ENCODE peak calls at places on chromosomes 5 and 9, in six cellular contexts. One of them, this sample, is unnamed.

GRCh38 chr5:109299557-109299956 is 110.2 kb downstream of the PJA2 start:
- DNase-seq in heart right ventricle: no peak
- DNase-seq in psoas muscle: no peak
- DNase-seq in OCI-LY7: no peak
- DNase-seq in thyroid gland: no peak
- DNase-seq in coronary artery: no peak
- DNase-seq in this sample: no peak

GRCh38 chr5:139214646-139215045 is 16.5 kb upstream of the SIL1 start:
- DNase-seq in heart right ventricle: no peak
- DNase-seq in psoas muscle: no peak
- DNase-seq in OCI-LY7: no peak
- DNase-seq in thyroid gland: no peak
- DNase-seq in coronary artery: no peak
- DNase-seq in this sample: no peak

GRCh38 chr9:21919377-21920362 is 74.5 kb downstream of the CDKN2A start:
- DNase-seq in heart right ventricle: no peak
- DNase-seq in psoas muscle: no peak
- DNase-seq in OCI-LY7: peak; percentile 68
- DNase-seq in thyroid gland: no peak
- DNase-seq in coronary artery: no peak
- DNase-seq in this sample: no peak

GRCh38 chr5:34491251-34491620 is 164.9 kb upstream of the RAI14 start:
- DNase-seq in heart right ventricle: no peak
- DNase-seq in psoas muscle: no peak
- DNase-seq in OCI-LY7: no peak
- DNase-seq in thyroid gland: no peak
- DNase-seq in coronary artery: no peak
- DNase-seq in this sample: no peak

GRCh38 chr5:139746691-139747582 is 48.7 kb upstream of the PSD2 start:
- DNase-seq in heart right ventricle: no peak
- DNase-seq in psoas muscle: peak; percentile 45
- DNase-seq in OCI-LY7: peak; percentile 68
- DNase-seq in thyroid gland: peak; percentile 33
- DNase-seq in coronary artery: no peak
- DNase-seq in this sample: no peak

GRCh38 chr9:114989600-114990410 is 59.4 kb upstream of the TNFSF8 start:
- DNase-seq in heart right ventricle: no peak
- DNase-seq in psoas muscle: no peak
- DNase-seq in OCI-LY7: no peak
- DNase-seq in thyroid gland: no peak
- DNase-seq in coronary artery: no peak
- DNase-seq in this sample: no peak

GRCh38 chr9:131862261-131862660 is 122.4 kb upstream of the RAPGEF1 start:
- DNase-seq in heart right ventricle: no peak
- DNase-seq in psoas muscle: no peak
- DNase-seq in OCI-LY7: no peak
- DNase-seq in thyroid gland: no peak
- DNase-seq in coronary artery: no peak
- DNase-seq in this sample: no peak

GRCh38 chr9:122248448-122248865 is 16.2 kb downstream of the RBM18 start:
- DNase-seq in heart right ventricle: no peak
- DNase-seq in psoas muscle: no peak
- DNase-seq in OCI-LY7: no peak
- DNase-seq in thyroid gland: no peak
- DNase-seq in coronary artery: no peak
- DNase-seq in this sample: no peak

GRCh38 chr5:54080833-54081232 is 229.5 kb downstream of the ARL15 start:
- DNase-seq in heart right ventricle: no peak
- DNase-seq in psoas muscle: no peak
- DNase-seq in OCI-LY7: no peak
- DNase-seq in thyroid gland: no peak
- DNase-seq in coronary artery: no peak
- DNase-seq in this sample: no peak

GRCh38 chr5:83564069-83564749 is 92.7 kb downstream of the VCAN start:
- DNase-seq in heart right ventricle: no peak
- DNase-seq in psoas muscle: no peak
- DNase-seq in OCI-LY7: peak; percentile 47
- DNase-seq in thyroid gland: no peak
- DNase-seq in coronary artery: no peak
- DNase-seq in this sample: no peak

GRCh38 chr9:98191615-98192502 is 578 bp downstream of the CORO2A start:
- DNase-seq in heart right ventricle: peak; percentile 17
- DNase-seq in psoas muscle: no peak
- DNase-seq in OCI-LY7: peak; percentile 26
- DNase-seq in thyroid gland: peak; percentile 56
- DNase-seq in coronary artery: no peak
- DNase-seq in this sample: no peak

GRCh38 chr9:111621895-111622480 is 9.1 kb upstream of the DNAJC25 start:
- DNase-seq in heart right ventricle: peak; percentile 14
- DNase-seq in psoas muscle: no peak
- DNase-seq in OCI-LY7: peak; percentile 33
- DNase-seq in thyroid gland: peak; percentile 8
- DNase-seq in coronary artery: no peak
- DNase-seq in this sample: peak; percentile 47

GRCh38 chr5:174411513-174411819 is 312.9 kb upstream of the MSX2 start:
- DNase-seq in heart right ventricle: no peak
- DNase-seq in psoas muscle: no peak
- DNase-seq in OCI-LY7: no peak
- DNase-seq in thyroid gland: no peak
- DNase-seq in coronary artery: no peak
- DNase-seq in this sample: no peak

GRCh38 chr9:108278341-108278740 is 577.4 kb downstream of the ACTL7B start:
- DNase-seq in heart right ventricle: no peak
- DNase-seq in psoas muscle: no peak
- DNase-seq in OCI-LY7: no peak
- DNase-seq in thyroid gland: no peak
- DNase-seq in coronary artery: no peak
- DNase-seq in this sample: no peak

GRCh38 chr5:68315679-68316271 is 100.2 kb downstream of the PIK3R1 start:
- DNase-seq in heart right ventricle: no peak
- DNase-seq in psoas muscle: no peak
- DNase-seq in OCI-LY7: no peak
- DNase-seq in thyroid gland: no peak
- DNase-seq in coronary artery: no peak
- DNase-seq in this sample: no peak

GRCh38 chr9:76655121-76655531 is 109.1 kb upstream of the PCA3 start:
- DNase-seq in heart right ventricle: no peak
- DNase-seq in psoas muscle: no peak
- DNase-seq in OCI-LY7: no peak
- DNase-seq in thyroid gland: no peak
- DNase-seq in coronary artery: no peak
- DNase-seq in this sample: no peak

GRCh38 chr9:78167356-78167755 is 68.5 kb upstream of the CEP78 start:
- DNase-seq in heart right ventricle: no peak
- DNase-seq in psoas muscle: no peak
- DNase-seq in OCI-LY7: no peak
- DNase-seq in thyroid gland: peak; percentile 72
- DNase-seq in coronary artery: no peak
- DNase-seq in this sample: no peak

GRCh38 chr9:98599566-98599965 is 109.2 kb downstream of the GABBR2 start:
- DNase-seq in heart right ventricle: no peak
- DNase-seq in psoas muscle: no peak
- DNase-seq in OCI-LY7: no peak
- DNase-seq in thyroid gland: no peak
- DNase-seq in coronary artery: peak; percentile 60
- DNase-seq in this sample: no peak

GRCh38 chr9:130391863-130392262 is 52.9 kb upstream of the ASS1 start:
- DNase-seq in heart right ventricle: no peak
- DNase-seq in psoas muscle: no peak
- DNase-seq in OCI-LY7: no peak
- DNase-seq in thyroid gland: no peak
- DNase-seq in coronary artery: no peak
- DNase-seq in this sample: no peak

GRCh38 chr5:131794596-131794995 is 2.2 kb downstream of the FNIP1 start:
- DNase-seq in heart right ventricle: no peak
- DNase-seq in psoas muscle: no peak
- DNase-seq in OCI-LY7: peak; percentile 16
- DNase-seq in thyroid gland: no peak
- DNase-seq in coronary artery: no peak
- DNase-seq in this sample: no peak

GRCh38 chr9:113160571-113160970 is 9.8 kb downstream of the SLC31A2 start:
- DNase-seq in heart right ventricle: no peak
- DNase-seq in psoas muscle: no peak
- DNase-seq in OCI-LY7: no peak
- DNase-seq in thyroid gland: no peak
- DNase-seq in coronary artery: no peak
- DNase-seq in this sample: no peak

GRCh38 chr5:95835682-95836405 is 13.3 kb upstream of the GLRX start:
- DNase-seq in heart right ventricle: no peak
- DNase-seq in psoas muscle: no peak
- DNase-seq in OCI-LY7: no peak
- DNase-seq in thyroid gland: no peak
- DNase-seq in coronary artery: no peak
- DNase-seq in this sample: no peak

GRCh38 chr9:77808750-77809079 is 160.6 kb upstream of the GNA14 start:
- DNase-seq in heart right ventricle: no peak
- DNase-seq in psoas muscle: no peak
- DNase-seq in OCI-LY7: no peak
- DNase-seq in thyroid gland: no peak
- DNase-seq in coronary artery: no peak
- DNase-seq in this sample: no peak

GRCh38 chr5:95647886-95648860 is 1.6 kb downstream of the RFESD start:
- DNase-seq in heart right ventricle: no peak
- DNase-seq in psoas muscle: no peak
- DNase-seq in OCI-LY7: peak; percentile 42
- DNase-seq in thyroid gland: no peak
- DNase-seq in coronary artery: no peak
- DNase-seq in this sample: no peak

GRCh38 chr5:61053937-61054336 is 108.3 kb downstream of the SMIM15 start:
- DNase-seq in heart right ventricle: no peak
- DNase-seq in psoas muscle: no peak
- DNase-seq in OCI-LY7: no peak
- DNase-seq in thyroid gland: no peak
- DNase-seq in coronary artery: no peak
- DNase-seq in this sample: no peak

GRCh38 chr5:175202461-175203065 is 241.4 kb downstream of the DRD1 start:
- DNase-seq in heart right ventricle: no peak
- DNase-seq in psoas muscle: no peak
- DNase-seq in OCI-LY7: no peak
- DNase-seq in thyroid gland: peak; percentile 39
- DNase-seq in coronary artery: no peak
- DNase-seq in this sample: no peak

GRCh38 chr5:172303090-172303995 is 19.8 kb upstream of the UBTD2 start:
- DNase-seq in heart right ventricle: no peak
- DNase-seq in psoas muscle: no peak
- DNase-seq in OCI-LY7: no peak
- DNase-seq in thyroid gland: no peak
- DNase-seq in coronary artery: no peak
- DNase-seq in this sample: no peak

GRCh38 chr5:92364986-92365550 is 982.0 kb upstream of the ARRDC3 start:
- DNase-seq in heart right ventricle: no peak
- DNase-seq in psoas muscle: no peak
- DNase-seq in OCI-LY7: no peak
- DNase-seq in thyroid gland: peak; percentile 12
- DNase-seq in coronary artery: no peak
- DNase-seq in this sample: no peak

GRCh38 chr5:136957428-136957827 is 541.7 kb downstream of the SPOCK1 start:
- DNase-seq in heart right ventricle: no peak
- DNase-seq in psoas muscle: no peak
- DNase-seq in OCI-LY7: no peak
- DNase-seq in thyroid gland: no peak
- DNase-seq in coronary artery: no peak
- DNase-seq in this sample: no peak

GRCh38 chr9:93965830-93966577 is 10.8 kb upstream of the BARX1 start:
- DNase-seq in heart right ventricle: no peak
- DNase-seq in psoas muscle: no peak
- DNase-seq in OCI-LY7: no peak
- DNase-seq in thyroid gland: peak; percentile 81
- DNase-seq in coronary artery: peak; percentile 65
- DNase-seq in this sample: no peak

GRCh38 chr5:74648835-74649286 is 8.3 kb upstream of the ENC1 start:
- DNase-seq in heart right ventricle: no peak
- DNase-seq in psoas muscle: no peak
- DNase-seq in OCI-LY7: peak; percentile 66
- DNase-seq in thyroid gland: peak; percentile 25
- DNase-seq in coronary artery: no peak
- DNase-seq in this sample: no peak

GRCh38 chr5:177592010-177592834 is at the start of gene TMED9:
- DNase-seq in heart right ventricle: peak; percentile 76
- DNase-seq in psoas muscle: peak; percentile 84
- DNase-seq in OCI-LY7: peak; percentile 90
- DNase-seq in thyroid gland: peak; percentile 88
- DNase-seq in coronary artery: peak; percentile 88
- DNase-seq in this sample: peak; percentile 73
- TF ChIP-seq CTCF in heart right ventricle: no peak
- TF ChIP-seq CTCF in psoas muscle: peak; percentile 13
- TF ChIP-seq CTCF in OCI-LY7: no peak
- TF ChIP-seq CTCF in thyroid gland: no peak
- TF ChIP-seq CTCF in coronary artery: no peak
- TF ChIP-seq CTCF in this sample: peak; percentile 19

DNA sequence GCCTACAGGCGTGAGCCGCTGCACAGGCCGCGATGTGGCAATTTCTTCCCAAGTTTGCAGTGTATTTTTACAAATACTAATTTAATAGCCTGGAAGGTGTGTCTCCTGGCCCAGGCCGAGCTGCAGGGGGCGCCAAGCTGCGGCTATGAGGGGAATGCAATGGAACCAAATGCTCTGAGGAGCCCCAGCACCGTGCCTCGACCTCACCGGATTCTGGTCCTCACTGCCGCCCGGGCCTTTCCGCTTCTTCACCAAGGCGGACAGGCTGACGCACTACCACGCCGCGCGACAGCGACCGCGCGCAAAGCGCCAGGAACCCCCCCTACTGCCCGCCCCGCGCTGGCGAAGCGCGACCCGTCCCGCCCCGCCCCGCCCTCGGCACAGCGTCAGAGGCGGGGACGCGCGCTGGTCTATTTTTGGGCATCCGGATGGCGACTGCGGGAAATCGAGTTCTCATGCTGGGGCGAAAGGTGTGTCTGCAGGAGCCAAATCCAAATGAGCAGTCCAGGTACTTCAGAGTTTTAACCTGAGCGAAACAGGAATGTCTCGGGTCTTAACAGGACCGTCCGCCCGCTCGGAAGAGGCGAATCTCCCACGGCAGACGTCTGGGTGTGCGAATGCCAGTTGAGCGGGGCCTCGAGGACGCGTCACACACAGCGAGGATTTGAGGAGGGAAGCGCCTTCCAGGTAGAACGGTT is 31.7 kb upstream of the PRXL2C start:
- DNase-seq in heart right ventricle: peak; percentile 84
- DNase-seq in psoas muscle: peak; percentile 86
- DNase-seq in OCI-LY7: peak; percentile 60
- DNase-seq in thyroid gland: peak; percentile 88
- DNase-seq in coronary artery: peak; percentile 92
- DNase-seq in this sample: peak; percentile 81
- TF ChIP-seq CTCF in heart right ventricle: peak; percentile 26
- TF ChIP-seq CTCF in psoas muscle: peak; percentile 55
- TF ChIP-seq CTCF in OCI-LY7: peak; percentile 71
- TF ChIP-seq CTCF in thyroid gland: peak; percentile 41
- TF ChIP-seq CTCF in coronary artery: peak; percentile 36
- TF ChIP-seq CTCF in this sample: peak; percentile 55

GRCh38 chr5:154740957-154741356 is 14.2 kb upstream of the LARP1 start:
- DNase-seq in heart right ventricle: no peak
- DNase-seq in psoas muscle: peak; percentile 45
- DNase-seq in OCI-LY7: no peak
- DNase-seq in thyroid gland: peak; percentile 76
- DNase-seq in coronary artery: no peak
- DNase-seq in this sample: peak; percentile 75
- TF ChIP-seq CTCF in heart right ventricle: no peak
- TF ChIP-seq CTCF in psoas muscle: no peak
- TF ChIP-seq CTCF in OCI-LY7: no peak
- TF ChIP-seq CTCF in thyroid gland: no peak
- TF ChIP-seq CTCF in coronary artery: no peak
- TF ChIP-seq CTCF in this sample: no peak

GRCh38 chr5:91225848-91226686 is 157.1 kb downstream of the ARRDC3 start:
- DNase-seq in heart right ventricle: no peak
- DNase-seq in psoas muscle: no peak
- DNase-seq in OCI-LY7: peak; percentile 67
- DNase-seq in thyroid gland: peak; percentile 75
- DNase-seq in coronary artery: no peak
- DNase-seq in this sample: no peak
- TF ChIP-seq CTCF in heart right ventricle: no peak
- TF ChIP-seq CTCF in psoas muscle: peak; percentile 48
- TF ChIP-seq CTCF in OCI-LY7: peak; percentile 81
- TF ChIP-seq CTCF in thyroid gland: peak; percentile 72
- TF ChIP-seq CTCF in coronary artery: no peak
- TF ChIP-seq CTCF in this sample: peak; percentile 14

This sample was measured in dorsolateral prefrontal cortex.